ENCODE peak calls at places on chromosomes 3 and 15, in four cellular contexts. Z is ovary, B is cardiac muscle cell, U is testis. H is an unnamed sample.

GRCh38 chr3:32140943-32141342 is 34.5 kb downstream of the GPD1L start:
- DNase-seq in Z (no peak), B (no peak), U (no peak), H (no peak)

GRCh38 chr15:42836251-42836650 is 84.3 kb downstream of the TTBK2 start:
- DNase-seq in Z (no peak), B (no peak), U (no peak), H (no peak)

GRCh38 chr15:85781099-85781498 is 13.6 kb downstream of the KLHL25 start:
- DNase-seq in Z (no peak), B (no peak), U (no peak), H (no peak)

GRCh38 chr3:179324270-179324754 is 1.5 kb downstream of the ZNF639 start:
- DNase-seq in Z (no peak), B (no peak), U (no peak), H (no peak)

GRCh38 chr3:169147246-169148008 is 516.1 kb downstream of the MECOM start:
- DNase-seq in Z (peak; percentile 27), B (peak; percentile 72), U (peak; percentile 38), H (peak; percentile 55)

GRCh38 chr3:17412950-17413530 is 329.4 kb downstream of the TBC1D5 start:
- DNase-seq in Z (no peak), B (peak; percentile 83), U (no peak), H (peak; percentile 35)

GRCh38 chr3:50183755-50184154 is 7.7 kb upstream of the GNAT1 start:
- DNase-seq in Z (no peak), B (no peak), U (no peak), H (no peak)

GRCh38 chr3:128383316-128384235 is 83.1 kb downstream of the DNAJB8 start:
- DNase-seq in Z (peak; percentile 72), B (peak; percentile 91), U (peak; percentile 40), H (no peak)

GRCh38 chr3:195258449-195259145 is 12.4 kb downstream of the XXYLT1 start:
- DNase-seq in Z (no peak), B (no peak), U (no peak), H (peak; percentile 36)
- H3K36me3 ChIP-seq in Z (no peaks in the 10 kb centered on the region), B (no peaks in the 10 kb centered on the region), U (no peaks in the 10 kb centered on the region), H (no peaks in the 10 kb centered on the region)

GRCh38 chr3:39725321-39725720 is 84.1 kb upstream of the MYRIP start:
- DNase-seq in Z (no peak), B (no peak), U (no peak), H (no peak)

GRCh38 chr3:39724233-39724846 is 85.1 kb upstream of the MYRIP start:
- DNase-seq in Z (no peak), B (no peak), U (no peak), H (no peak)

DNA sequence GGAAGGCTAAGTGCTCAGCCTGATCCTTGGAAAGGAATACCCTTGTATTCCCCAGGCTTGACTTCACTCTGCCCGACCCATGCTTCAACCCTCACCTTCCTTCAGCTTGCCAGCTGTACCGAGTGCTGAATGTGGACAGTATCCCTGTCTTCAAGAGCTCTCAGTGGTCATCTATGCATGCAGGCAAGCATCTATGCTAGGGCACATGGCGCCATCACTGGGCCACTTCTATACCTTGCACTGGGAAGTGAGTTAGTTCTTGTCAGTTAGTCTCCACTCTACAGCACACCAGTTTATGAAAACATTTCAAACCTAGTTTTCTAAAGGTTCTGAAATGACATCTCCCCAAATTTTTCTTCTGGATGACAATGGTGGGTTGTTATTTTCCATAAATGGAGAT is 82.0 kb upstream of the MYRIP start:
- DNase-seq in Z (no peak), B (no peak), U (no peak), H (peak; percentile 15)
- TF ChIP-seq CTCF in Z (no peak), B (no peak), U (no peak), H (peak; percentile 42)

GRCh38 chr3:197136744-197137143 is 107.1 kb upstream of the MELTF start:
- DNase-seq in Z (no peak), B (no peak), U (no peak), H (no peak)
- H3K36me3 ChIP-seq in Z (no peaks in the 10 kb centered on the region), B (peaks cover 32% of the 10 kb centered on the region), U (no peaks in the 10 kb centered on the region), H (peaks cover 3% of the 10 kb centered on the region)

GRCh38 chr3:72160351-72160750 is 375.4 kb upstream of the PROK2 start:
- DNase-seq in Z (no peak), B (no peak), U (no peak), H (no peak)
- TF ChIP-seq CTCF in Z (no peak), B (no peak), U (no peak), H (no peak)

GRCh38 chr15:40749151-40749630 is 5.9 kb downstream of the RMDN3 start:
- DNase-seq in Z (no peak), B (no peak), U (no peak), H (no peak)
- H3K36me3 ChIP-seq in Z (no peaks in the 10 kb centered on the region), B (peaks cover 9% of the 10 kb centered on the region), U (no peaks in the 10 kb centered on the region), H (peaks cover 47% of the 10 kb centered on the region)

GRCh38 chr3:14452676-14453367 is 50.4 kb downstream of the SLC6A6 start:
- DNase-seq in Z (peak; percentile 96), B (no peak), U (peak; percentile 88), H (no peak)
- TF ChIP-seq CTCF in Z (peak; percentile 26), B (peak; percentile 12), U (no peak), H (no peak)

DNA sequence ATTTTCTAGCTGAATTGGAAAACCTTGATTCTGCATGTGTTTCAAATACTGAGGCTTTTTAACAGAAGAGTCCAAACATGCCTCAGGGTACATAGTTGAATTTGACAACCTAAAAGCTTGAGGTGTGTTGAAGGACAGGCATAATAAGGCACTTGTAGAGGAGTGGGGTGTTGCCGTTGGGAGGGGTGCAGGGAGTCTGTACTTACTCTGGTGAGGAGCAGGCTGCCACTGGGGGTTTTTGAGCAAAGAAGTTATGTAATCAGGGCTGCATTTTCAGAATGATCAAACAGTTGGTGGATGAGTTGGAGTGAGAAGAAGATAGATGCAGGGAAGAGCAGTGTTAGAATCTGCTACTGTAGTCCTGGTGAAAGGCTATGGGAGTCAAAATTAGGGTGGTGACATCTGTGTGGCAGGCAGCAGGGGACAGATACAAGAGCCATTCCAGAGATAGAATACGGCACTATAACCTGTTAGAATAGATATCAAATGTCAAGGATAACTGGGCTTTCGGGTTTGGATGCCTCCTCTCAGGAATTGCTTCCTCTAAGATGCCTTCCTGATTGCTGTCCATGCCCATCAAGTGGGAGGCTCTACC is 161.6 kb downstream of the GHSR start:
- DNase-seq in Z (no peak), B (no peak), U (no peak), H (no peak)
- H3K36me3 ChIP-seq in Z (no peaks in the 10 kb centered on the region), B (no peaks in the 10 kb centered on the region), U (no peaks in the 10 kb centered on the region), H (peaks cover 6% of the 10 kb centered on the region)

DNA sequence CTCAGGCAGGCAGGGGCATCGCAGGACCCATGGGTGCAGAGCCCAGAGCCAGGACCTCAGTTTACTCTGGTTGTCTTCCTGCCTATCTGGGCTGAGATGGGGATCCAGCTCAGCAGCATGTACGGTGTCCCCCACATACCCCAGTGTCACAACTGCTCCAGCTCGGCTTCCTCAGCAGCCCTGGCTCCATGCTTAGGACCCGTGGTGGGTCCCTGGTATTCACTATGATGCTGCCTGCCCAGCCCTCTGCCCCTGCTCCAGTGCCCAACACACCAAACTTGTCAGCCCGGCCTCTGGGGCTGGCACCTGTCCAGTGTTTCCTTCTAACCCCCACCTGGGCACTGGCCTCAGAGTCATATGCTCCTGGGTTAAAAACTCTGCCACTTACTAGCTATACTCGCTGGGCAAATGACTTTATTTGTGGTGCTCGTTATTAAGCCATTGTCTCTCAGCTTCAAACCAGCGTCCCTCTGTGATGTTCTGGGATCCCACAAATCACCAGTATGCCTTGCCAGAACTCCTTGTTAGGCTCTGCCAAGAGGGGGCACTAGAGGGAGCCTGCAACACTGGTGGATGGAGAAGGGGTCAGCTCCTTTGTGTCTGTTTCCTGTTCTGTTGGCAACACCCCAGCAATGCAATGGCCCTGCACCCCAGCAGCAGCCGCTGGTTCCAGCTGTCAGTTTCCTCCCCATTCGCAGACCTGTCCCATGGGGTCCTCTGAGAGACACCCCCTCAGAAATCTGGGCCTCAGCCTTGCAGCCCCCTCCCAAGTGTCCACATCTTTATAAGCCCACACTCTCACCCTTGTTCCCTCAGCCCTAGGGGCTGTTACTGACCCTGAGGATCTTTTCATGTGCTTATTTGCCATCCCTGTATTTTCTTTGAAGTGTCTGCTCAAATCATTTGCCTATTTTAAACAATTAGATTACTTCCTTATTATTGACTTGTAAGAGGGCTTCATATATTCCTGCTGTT is 24.1 kb upstream of the MRPS22 start:
- DNase-seq in Z (peak; percentile 54), B (peak; percentile 43), U (no peak), H (peak; percentile 66)
- TF ChIP-seq CTCF in Z (no peak), B (peak; percentile 62), U (no peak), H (peak; percentile 79)

DNA sequence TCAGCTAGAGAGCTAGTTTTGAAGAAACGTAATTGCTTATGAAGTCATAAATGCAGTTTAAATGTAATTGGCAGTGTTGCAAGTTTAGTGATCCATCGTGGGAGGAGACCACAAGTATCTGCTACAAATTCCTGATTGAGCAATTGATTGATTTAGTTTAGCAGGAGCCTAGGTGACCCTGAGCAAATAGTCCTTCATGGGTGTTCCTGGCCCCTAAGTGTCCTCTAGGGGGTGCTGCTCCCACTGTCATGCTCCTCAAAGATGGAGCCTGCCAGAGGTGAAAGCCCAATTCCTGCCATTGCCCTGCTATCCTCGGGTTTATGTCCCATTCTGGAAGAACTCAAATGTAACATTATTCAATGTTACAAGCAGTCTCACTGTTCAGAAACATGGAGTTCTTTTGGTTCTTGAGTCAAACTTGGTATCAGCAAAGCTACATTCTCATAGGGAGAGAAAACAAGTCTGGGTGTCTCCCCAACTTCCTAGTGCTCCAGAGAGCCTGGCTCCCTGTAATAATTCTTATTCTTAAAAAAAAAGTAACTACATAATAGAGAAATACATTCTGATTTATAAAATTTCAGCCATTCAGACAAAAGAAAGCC is 29.8 kb upstream of the SENP5 start:
- DNase-seq in Z (peak; percentile 49), B (peak; percentile 74), U (peak; percentile 75), H (peak; percentile 56)
- H3K36me3 ChIP-seq in Z (no peaks in the 10 kb centered on the region), B (no peaks in the 10 kb centered on the region), U (no peaks in the 10 kb centered on the region), H (no peaks in the 10 kb centered on the region)

DNA sequence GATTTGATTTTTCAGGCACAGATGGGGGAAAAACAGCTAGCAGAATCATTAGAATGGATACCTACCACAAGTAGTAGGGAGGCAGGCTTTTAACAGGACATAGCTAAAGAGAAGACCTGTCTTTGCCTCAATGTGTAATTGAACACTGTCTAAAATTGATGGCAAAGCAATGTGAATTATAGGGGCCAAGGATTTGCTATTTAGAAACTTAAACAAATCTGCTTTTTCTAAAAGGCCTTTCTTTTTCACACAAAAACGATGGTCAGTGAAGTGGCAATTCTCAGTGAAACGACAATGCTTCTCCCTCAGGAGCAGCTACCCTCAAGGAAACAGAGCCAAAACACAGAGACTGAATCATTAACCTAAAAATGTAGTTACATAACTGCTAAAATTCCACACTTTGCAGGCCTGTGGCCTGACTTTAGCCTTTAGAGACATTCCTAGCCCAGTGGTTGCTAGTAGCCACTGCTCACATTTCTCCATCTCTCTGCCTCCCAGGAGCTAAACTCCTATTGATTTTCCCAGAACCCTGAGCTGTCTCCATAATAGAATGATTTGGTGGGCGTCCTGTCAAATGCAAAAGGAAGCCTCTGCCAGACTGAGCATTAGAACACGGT is 630.2 kb upstream of the KCNMB2 start:
- DNase-seq in Z (no peak), B (no peak), U (no peak), H (no peak)
- TF ChIP-seq CTCF in Z (no peak), B (no peak), U (no peak), H (no peak)